ENCODE peak calls at places on chromosomes 12 and 14, in ten cellular contexts. C is AG08395; R is NCI-H524; B is stimulated activated CD4-positive, alpha-beta T cell treated with anti-CD3 and anti-CD28 coated beads, Interleukin-15, amount 100 ng/mL, for 1 hour; O is WTC11; V is Daoy; P is hepatic stellate cell; S is HFF-Myc; D is ELR; F is NCI-H1105. J is an unnamed sample.

GRCh38 chr12:49893753-49894752 is 9.6 kb downstream of the FAIM2 start:
- DNase-seq in R (no peak), D (peak; percentile 67), S (no peak), F (no peak), V (peak; percentile 79), P (no peak), O (no peak), C (no peak), B (no peak), J (no peak)

GRCh38 chr12:121858662-121859572 is at the start of gene HPD:
- DNase-seq in C (peak; percentile 88), O (peak; percentile 18), F (no peak), S (peak; percentile 66), B (no peak), D (peak; percentile 79), V (peak; percentile 88), P (peak; percentile 79), R (no peak), J (peak; percentile 55)

GRCh38 chr14:36747411-36748184 is 85.9 kb downstream of the PAX9 start:
- DNase-seq in C (peak; percentile 31), F (peak; percentile 24), V (no peak), S (no peak), B (no peak), D (peak; percentile 38), R (peak; percentile 15), P (peak; percentile 16), O (no peak), J (peak; percentile 63)

GRCh38 chr14:22381751-22382150 is 207.3 kb downstream of the DAD1 start:
- DNase-seq in B (no peak), R (no peak), C (no peak), S (no peak), V (no peak), O (no peak), F (no peak), D (no peak), P (no peak), J (no peak)

GRCh38 chr12:68378859-68379628 is 46.9 kb upstream of the MDM1 start:
- DNase-seq in V (no peak), C (peak; percentile 34), B (no peak), O (no peak), S (no peak), P (no peak), F (no peak), R (no peak), D (no peak), J (no peak)

GRCh38 chr12:48901278-48901677 is 24.0 kb downstream of the FKBP11 start:
- DNase-seq in V (peak; percentile 16), C (peak; percentile 24), P (no peak), S (no peak), O (no peak), F (no peak), D (peak; percentile 43), B (no peak), R (no peak), J (no peak)

GRCh38 chr12:131800594-131801135 is 27.5 kb upstream of the MMP17 start:
- DNase-seq in R (no peak), F (no peak), S (no peak), O (no peak), B (no peak), P (no peak), D (no peak), C (no peak), V (no peak), J (no peak)

GRCh38 chr12:67853204-67853603 is 136.0 kb upstream of the IFNG-AS1 start:
- DNase-seq in S (no peak), F (no peak), O (no peak), V (no peak), B (no peak), D (no peak), C (peak; percentile 9), R (no peak), P (no peak), J (no peak)

GRCh38 chr14:61042220-61042619 is 61.2 kb downstream of the SLC38A6 start:
- DNase-seq in C (no peak), D (no peak), F (no peak), P (no peak), B (no peak), O (no peak), V (no peak), R (no peak), S (no peak), J (no peak)

GRCh38 chr14:53894456-53894855 is 62.2 kb downstream of the BMP4 start:
- DNase-seq in V (peak; percentile 66), O (no peak), C (peak; percentile 79), P (peak; percentile 47), R (no peak), B (no peak), F (no peak), S (peak; percentile 63), D (peak; percentile 75), J (no peak)

GRCh38 chr14:85125331-85125730 is 404.6 kb upstream of the FLRT2 start:
- DNase-seq in D (no peak), F (no peak), V (no peak), S (no peak), R (no peak), O (no peak), B (no peak), P (no peak), C (no peak), J (no peak)

GRCh38 chr14:64656986-64657385 is 47.2 kb upstream of the PLEKHG3 start:
- DNase-seq in R (no peak), O (no peak), C (peak; percentile 83), B (no peak), P (no peak), S (no peak), V (no peak), F (no peak), D (no peak), J (no peak)

GRCh38 chr14:65290830-65291229 is 121.7 kb upstream of the FUT8 start:
- DNase-seq in R (no peak), O (no peak), V (peak; percentile 96), B (no peak), D (peak; percentile 99), F (no peak), S (peak; percentile 31), C (peak; percentile 92), P (peak; percentile 84), J (no peak)

GRCh38 chr12:2551514-2551913 is 243.3 kb upstream of the FKBP4 start:
- DNase-seq in V (no peak), S (no peak), F (no peak), O (no peak), P (no peak), B (no peak), D (no peak), C (no peak), R (no peak), J (no peak)

GRCh38 chr12:94768398-94769039 is 118.2 kb upstream of the TMCC3 start:
- DNase-seq in O (no peak), F (no peak), V (no peak), B (no peak), R (no peak), P (no peak), D (no peak), S (no peak), C (no peak), J (no peak)

GRCh38 chr14:88346048-88346639 is 23.1 kb upstream of the KCNK10 start:
- DNase-seq in R (no peak), S (peak; percentile 15), C (no peak), F (no peak), B (no peak), P (no peak), V (peak; percentile 45), D (peak; percentile 46), O (no peak), J (no peak)

GRCh38 chr12:101992091-101992490 is 69.7 kb downstream of the WASHC3 start:
- DNase-seq in C (no peak), P (no peak), V (no peak), R (no peak), O (no peak), S (no peak), F (no peak), B (no peak), D (no peak), J (no peak)

GRCh38 chr12:581746-582145 is 81.5 kb downstream of the NINJ2 start:
- DNase-seq in O (no peak), C (no peak), B (no peak), R (no peak), S (no peak), D (no peak), P (no peak), F (no peak), V (no peak), J (no peak)

GRCh38 chr14:101876539-101876938 is 87.8 kb upstream of the DYNC1H1 start:
- DNase-seq in O (no peak), R (no peak), C (peak; percentile 59), D (peak; percentile 39), B (peak; percentile 32), F (no peak), V (no peak), S (peak; percentile 63), P (no peak), J (no peak)

GRCh38 chr14:91330111-91330696 is 85.7 kb upstream of the GPR68 start:
- DNase-seq in O (no peak), B (no peak), P (no peak), D (no peak), F (no peak), S (no peak), C (no peak), R (no peak), V (no peak), J (no peak)

GRCh38 chr12:117109943-117110342 is 10.7 kb upstream of the TESC start:
- DNase-seq in O (no peak), D (no peak), R (no peak), P (no peak), C (no peak), S (no peak), F (no peak), V (no peak), B (no peak), J (no peak)

GRCh38 chr12:112261559-112261958 is 120.7 kb downstream of the HECTD4 start:
- DNase-seq in P (peak; percentile 12), S (no peak), B (no peak), O (peak; percentile 53), C (no peak), D (peak; percentile 33), F (no peak), R (no peak), V (no peak), J (peak; percentile 72)

GRCh38 chr12:8156416-8156815 is 399 bp upstream of the ZNF705A start:
- DNase-seq in C (no peak), R (no peak), V (no peak), B (no peak), O (no peak), F (no peak), P (no peak), D (peak; percentile 38), S (no peak), J (no peak)

GRCh38 chr12:38736821-38737220 is 168.6 kb downstream of the CPNE8 start:
- DNase-seq in P (no peak), S (no peak), C (no peak), B (no peak), O (no peak), F (no peak), R (no peak), V (no peak), D (no peak), J (no peak)

GRCh38 chr12:56127888-56128668 is at the start of gene ESYT1:
- DNase-seq in P (peak; percentile 98), F (peak; percentile 96), R (peak; percentile 99), B (peak; percentile 83), C (peak; percentile 98), O (peak; percentile 99), D (peak; percentile 100), S (peak; percentile 99), V (peak; percentile 99), J (peak; percentile 100)

GRCh38 chr12:106030210-106031175 is 108.3 kb downstream of the NUAK1 start:
- DNase-seq in V (peak; percentile 97), S (peak; percentile 62), D (peak; percentile 93), C (peak; percentile 77), P (peak; percentile 74), R (no peak), B (no peak), O (no peak), F (no peak), J (peak; percentile 17)

GRCh38 chr12:77190022-77190421 is 124.7 kb upstream of the E2F7 start:
- DNase-seq in D (peak; percentile 80), P (peak; percentile 12), C (peak; percentile 82), S (peak; percentile 43), B (no peak), R (no peak), F (no peak), V (peak; percentile 84), O (no peak), J (no peak)

GRCh38 chr12:50314629-50315312 is 31.5 kb upstream of the LIMA1 start:
- DNase-seq in B (no peak), V (peak; percentile 48), C (peak; percentile 83), O (peak; percentile 16), S (peak; percentile 48), P (peak; percentile 62), R (peak; percentile 26), F (no peak), D (peak; percentile 76), J (peak; percentile 80)

J was measured in GM23338.